ENCODE peak calls at places on chromosomes 5 and 9, in ten cellular contexts. X is fibroblast of mammary gland, F is esophagus squamous epithelium, I is psoas muscle, P is A673, K is A549, E is SK-N-SH, S is GM12864, R is tibial artery, Y is lung. N is an unnamed sample.

GRCh38 chr5:15004506-15004905 is 132.9 kb upstream of the ANKH start:
- DNase-seq in Y (peak; percentile 39), I (no peak), S (no peak), K (no peak), E (no peak), R (no peak), X (no peak), P (no peak), F (no peak), N (no peak)

GRCh38 chr5:154278172-154278571 is 87.6 kb downstream of the GALNT10 start:
- DNase-seq in K (no peak), P (no peak), F (no peak), E (no peak), R (no peak), X (no peak), S (no peak), I (no peak), Y (no peak), N (no peak)

GRCh38 chr5:7261049-7261448 is 134.9 kb upstream of the ADCY2 start:
- DNase-seq in I (no peak), F (no peak), K (peak; percentile 16), S (no peak), X (peak; percentile 65), Y (no peak), R (no peak), E (peak; percentile 10), P (peak; percentile 62), N (peak; percentile 3)

GRCh38 chr5:67516959-67517358 is 320.4 kb upstream of the CD180 start:
- DNase-seq in I (no peak), R (no peak), S (no peak), E (no peak), F (no peak), Y (peak; percentile 53), X (peak; percentile 74), P (no peak), K (no peak), N (peak; percentile 77)

GRCh38 chr9:83281306-83282255 is 218.6 kb upstream of the RASEF start:
- DNase-seq in I (no peak), Y (peak; percentile 74), X (peak; percentile 86), F (no peak), K (peak; percentile 18), S (no peak), R (no peak), E (peak; percentile 43), P (peak; percentile 66), N (peak; percentile 49)

GRCh38 chr5:177089825-177090641 is 3.3 kb downstream of the FGFR4 start:
- DNase-seq in I (no peak), Y (no peak), X (no peak), K (no peak), R (no peak), S (no peak), P (no peak), F (no peak), E (no peak), N (peak; percentile 27)

GRCh38 chr9:82273121-82273520 is 284.5 kb downstream of the SPATA31D1 start:
- DNase-seq in Y (no peak), F (no peak), P (no peak), K (no peak), R (no peak), E (no peak), S (no peak), X (peak; percentile 71), I (no peak), N (no peak)

GRCh38 chr5:17239953-17240352 is 22.5 kb downstream of the BASP1 start:
- DNase-seq in X (no peak), K (no peak), Y (no peak), S (no peak), F (no peak), I (no peak), E (no peak), P (no peak), R (no peak), N (no peak)

GRCh38 chr9:6567140-6567591 is 78.4 kb downstream of the GLDC start:
- DNase-seq in F (no peak), R (no peak), Y (no peak), K (peak; percentile 41), E (no peak), X (peak; percentile 98), P (no peak), I (no peak), S (no peak), N (peak; percentile 93)

GRCh38 chr5:131022811-131023210 is 142.2 kb downstream of the HINT1 start:
- DNase-seq in Y (no peak), R (no peak), F (no peak), X (no peak), S (no peak), K (no peak), E (no peak), I (no peak), P (no peak), N (no peak)

GRCh38 chr9:70256123-70256551 is 2.6 kb upstream of the SMC5 start:
- DNase-seq in R (no peak), K (no peak), E (no peak), I (no peak), Y (no peak), S (no peak), P (peak; percentile 33), F (no peak), X (peak; percentile 58), N (peak; percentile 83)

GRCh38 chr5:168106008-168106761 is 185.3 kb upstream of the WWC1 start:
- DNase-seq in R (no peak), X (peak; percentile 34), E (no peak), S (no peak), K (no peak), I (no peak), P (no peak), Y (no peak), F (no peak), N (peak; percentile 20)

GRCh38 chr5:57855831-57856230 is 373.2 kb upstream of the ACTBL2 start:
- DNase-seq in X (no peak), F (no peak), R (no peak), Y (no peak), K (no peak), P (no peak), E (no peak), S (no peak), I (no peak), N (no peak)

GRCh38 chr9:131854334-131854733 is 114.5 kb upstream of the RAPGEF1 start:
- DNase-seq in F (no peak), E (no peak), K (no peak), X (peak; percentile 26), I (no peak), S (no peak), R (peak; percentile 44), Y (no peak), P (no peak), N (peak; percentile 31)

GRCh38 chr5:95565280-95565920 is 10.5 kb downstream of the ARSK start:
- DNase-seq in P (no peak), E (no peak), F (no peak), K (no peak), I (no peak), R (no peak), Y (no peak), X (no peak), S (no peak), N (peak; percentile 42)

GRCh38 chr5:95562282-95562681 is 7.4 kb downstream of the ARSK start:
- DNase-seq in I (no peak), F (no peak), S (no peak), X (no peak), K (no peak), Y (no peak), P (no peak), E (no peak), R (no peak), N (no peak)

GRCh38 chr5:95563367-95563766 is 8.5 kb downstream of the ARSK start:
- DNase-seq in E (no peak), S (no peak), F (no peak), Y (no peak), K (no peak), I (no peak), P (no peak), R (no peak), X (no peak), N (no peak)

GRCh38 chr5:95564450-95564849 is 9.5 kb downstream of the ARSK start:
- DNase-seq in S (no peak), E (no peak), K (no peak), R (no peak), I (no peak), Y (no peak), X (no peak), F (no peak), P (no peak), N (peak; percentile 8)
- H3K4me3 ChIP-seq in S (no peak overlapping the region), E (no peak overlapping the region), K (no peak overlapping the region), R (no peak overlapping the region), I (no peak overlapping the region), Y (no peak overlapping the region), X (no peak overlapping the region), F (no peak overlapping the region), P (no peak overlapping the region), N (no peak overlapping the region)

GRCh38 chr5:179343021-179343781 is 2.1 kb downstream of the ADAMTS2 start:
- DNase-seq in P (no peak), E (no peak), I (no peak), R (no peak), K (no peak), F (no peak), Y (no peak), S (no peak), X (no peak), N (no peak)
- H3K4me3 ChIP-seq in P (no peak overlapping the region), E (peak overlapping the region; percentile 58), I (peak overlapping the region; percentile 73), R (peak overlapping the region; percentile 75), K (no peak overlapping the region), F (peak overlapping the region; percentile 49), Y (peak overlapping the region; percentile 50), S (no peak overlapping the region), X (peak overlapping the region; percentile 81), N (peak overlapping the region; percentile 86)

DNA sequence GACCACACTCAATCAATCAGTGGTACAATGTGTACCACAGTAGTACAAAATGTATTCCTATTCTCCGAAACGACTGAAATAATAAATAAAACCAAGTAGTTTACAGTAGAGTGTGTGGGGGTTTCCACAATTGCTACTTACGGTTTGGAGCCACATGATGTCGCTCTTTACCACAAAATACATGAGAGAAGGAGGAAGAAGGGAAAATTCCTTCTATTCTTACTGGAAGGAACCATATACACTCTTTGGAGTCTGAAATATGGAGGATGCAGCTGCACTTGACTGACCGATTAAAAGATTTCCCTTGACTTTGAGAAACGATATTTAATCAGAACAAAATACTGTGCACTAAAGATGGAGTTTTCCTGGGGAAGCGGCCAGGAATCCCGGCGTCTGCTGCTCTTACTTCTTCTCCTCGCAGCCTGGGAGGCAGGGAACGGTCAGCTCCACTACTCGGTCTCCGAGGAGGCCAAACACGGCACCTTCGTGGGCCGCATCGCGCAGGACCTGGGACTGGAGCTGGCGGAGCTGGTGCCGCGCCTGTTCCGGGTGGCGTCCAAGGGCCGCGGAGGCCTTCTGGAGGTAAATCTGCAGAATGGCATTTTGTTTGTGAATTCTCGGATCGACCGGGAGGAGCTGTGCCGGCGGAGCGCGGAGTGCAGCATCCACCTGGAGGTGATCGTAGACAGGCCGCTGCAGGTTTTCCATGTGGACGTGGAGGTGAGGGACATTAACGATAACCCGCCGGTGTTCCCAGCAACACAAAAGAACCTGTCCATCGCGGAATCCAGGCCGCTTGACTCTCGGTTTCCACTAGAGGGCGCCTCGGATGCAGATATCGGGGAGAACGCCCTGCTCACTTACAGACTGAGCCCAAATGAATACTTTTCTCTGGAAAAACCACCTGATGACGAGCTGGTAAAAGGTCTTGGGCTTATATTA is at the start of gene PCDHA4:
- DNase-seq in R (no peak), I (peak; percentile 48), S (no peak), E (peak; percentile 65), X (peak; percentile 13), Y (peak; percentile 50), K (peak; percentile 24), P (peak; percentile 59), F (no peak), N (peak; percentile 6)
- H3K4me3 ChIP-seq in R (peak within 1 kb of the TSS; percentile 38), I (peak within 1 kb of the TSS; percentile 6), S (no peak within 1 kb of the TSS), E (peak within 1 kb of the TSS; percentile 63), X (no peak within 1 kb of the TSS), Y (no peak within 1 kb of the TSS), K (peak within 1 kb of the TSS; percentile 60), P (no peak within 1 kb of the TSS), F (peak within 1 kb of the TSS; percentile 35), N (peak within 1 kb of the TSS; percentile 28)

GRCh38 chr5:142697356-142697807 is 11.5 kb upstream of the FGF1 start:
- DNase-seq in P (peak; percentile 98), K (no peak), R (peak; percentile 66), Y (no peak), I (peak; percentile 76), X (peak; percentile 82), E (no peak), S (no peak), F (no peak), N (peak; percentile 90)
- H3K4me3 ChIP-seq in P (peak overlapping the region; percentile 12), K (no peak overlapping the region), R (peak overlapping the region; percentile 18), Y (no peak overlapping the region), I (peak overlapping the region; percentile 5), X (no peak overlapping the region), E (no peak overlapping the region), S (no peak overlapping the region), F (no peak overlapping the region), N (no peak overlapping the region)